ENCODE peak calls at places on chromosomes 4 and X, in six cellular contexts. One of them, this sample, is unnamed.

GRCh38 chr4:152673489-152673888 is 6.3 kb downstream of the TMEM154 start:
- DNase-seq in activated CD4-positive, alpha-beta T cell treated with anti-CD3 and anti-CD28 coated beads for 1 hour: no peak
- DNase-seq in posterior cingulate gyrus: no peak
- DNase-seq in pulmonary artery endothelial cell: no peak
- DNase-seq in sciatic nerve: no peak
- DNase-seq in T-cell: no peak
- DNase-seq in this sample: no peak

GRCh38 chrX:34404386-34405070 is 252.6 kb downstream of the TMEM47 start:
- DNase-seq in T-cell: no peak
- DNase-seq in activated CD4-positive, alpha-beta T cell treated with anti-CD3 and anti-CD28 coated beads for 1 hour: no peak
- DNase-seq in sciatic nerve: no peak
- DNase-seq in pulmonary artery endothelial cell: no peak
- DNase-seq in posterior cingulate gyrus: no peak
- DNase-seq in this sample: no peak

GRCh38 chrX:108163333-108164082 is 71.9 kb downstream of the ATG4A start:
- DNase-seq in activated CD4-positive, alpha-beta T cell treated with anti-CD3 and anti-CD28 coated beads for 1 hour: no peak
- DNase-seq in T-cell: no peak
- DNase-seq in posterior cingulate gyrus: no peak
- DNase-seq in pulmonary artery endothelial cell: no peak
- DNase-seq in sciatic nerve: no peak
- DNase-seq in this sample: no peak

GRCh38 chr4:87953776-87954175 is 21.7 kb upstream of the SPP1 start:
- DNase-seq in posterior cingulate gyrus: no peak
- DNase-seq in activated CD4-positive, alpha-beta T cell treated with anti-CD3 and anti-CD28 coated beads for 1 hour: no peak
- DNase-seq in pulmonary artery endothelial cell: no peak
- DNase-seq in sciatic nerve: no peak
- DNase-seq in T-cell: no peak
- DNase-seq in this sample: no peak

GRCh38 chrX:116317409-116317808 is 119.0 kb upstream of the SLC6A14 start:
- DNase-seq in posterior cingulate gyrus: no peak
- DNase-seq in sciatic nerve: no peak
- DNase-seq in T-cell: no peak
- DNase-seq in pulmonary artery endothelial cell: no peak
- DNase-seq in activated CD4-positive, alpha-beta T cell treated with anti-CD3 and anti-CD28 coated beads for 1 hour: no peak
- DNase-seq in this sample: no peak

GRCh38 chrX:147910607-147911006 is 1.1 kb upstream of the FMR1 start:
- DNase-seq in pulmonary artery endothelial cell: no peak
- DNase-seq in posterior cingulate gyrus: no peak
- DNase-seq in activated CD4-positive, alpha-beta T cell treated with anti-CD3 and anti-CD28 coated beads for 1 hour: no peak
- DNase-seq in T-cell: no peak
- DNase-seq in sciatic nerve: no peak
- DNase-seq in this sample: no peak

GRCh38 chr4:98677799-98678198 is 19.4 kb upstream of the TSPAN5 start:
- DNase-seq in pulmonary artery endothelial cell: no peak
- DNase-seq in T-cell: no peak
- DNase-seq in posterior cingulate gyrus: no peak
- DNase-seq in activated CD4-positive, alpha-beta T cell treated with anti-CD3 and anti-CD28 coated beads for 1 hour: no peak
- DNase-seq in sciatic nerve: no peak
- DNase-seq in this sample: no peak

GRCh38 chrX:40998123-40998522 is 87.1 kb upstream of the USP9X start:
- DNase-seq in sciatic nerve: no peak
- DNase-seq in T-cell: no peak
- DNase-seq in activated CD4-positive, alpha-beta T cell treated with anti-CD3 and anti-CD28 coated beads for 1 hour: no peak
- DNase-seq in pulmonary artery endothelial cell: no peak
- DNase-seq in posterior cingulate gyrus: no peak
- DNase-seq in this sample: no peak

This sample was measured in dermis microvascular lymphatic vessel endothelial cell.